ENCODE peak calls at places on chromosome X, in seven cellular contexts. G is IMR-90, W is astrocyte, H is GM23248, O is A549, X is H9, B is H1. S is an unnamed sample.

GRCh38 chrX:50768801-50769200 is 45.2 kb downstream of the SHROOM4 start:
- DNase-seq in W (no peak), B (no peak), X (no peak), G (no peak), H (no peak), O (no peak), S (no peak)

GRCh38 chrX:17584248-17584681 is 153.0 kb upstream of the SCML1 start:
- DNase-seq in W (peak; percentile 80), X (no peak), G (peak; percentile 60), H (peak; percentile 69), B (no peak), O (no peak), S (no peak)

GRCh38 chrX:29257516-29257915 is 670.3 kb downstream of the IL1RAPL1 start:
- DNase-seq in O (no peak), X (no peak), W (peak; percentile 16), G (peak; percentile 60), B (no peak), H (no peak), S (no peak)

GRCh38 chrX:110310000-110310790 is 7.7 kb downstream of the AMMECR1 start:
- DNase-seq in O (no peak), G (no peak), B (no peak), H (peak; percentile 21), W (no peak), X (no peak), S (no peak)

GRCh38 chrX:53824686-53825085 is 138.2 kb upstream of the HUWE1 start:
- DNase-seq in X (no peak), H (no peak), W (no peak), O (no peak), G (no peak), B (no peak), S (no peak)

GRCh38 chrX:39827959-39828358 is 269.8 kb downstream of the BCOR start:
- DNase-seq in H (no peak), O (no peak), B (no peak), G (no peak), W (no peak), X (no peak), S (peak; percentile 49)

GRCh38 chrX:122475306-122475705 is 708.8 kb upstream of the GRIA3 start:
- DNase-seq in G (no peak), X (no peak), H (peak; percentile 16), W (peak; percentile 46), O (no peak), B (no peak), S (no peak)

GRCh38 chrX:100647739-100648138 is 3.7 kb downstream of the SRPX2 start:
- DNase-seq in H (peak; percentile 20), W (peak; percentile 29), G (no peak), O (no peak), B (no peak), X (no peak), S (peak; percentile 31)

GRCh38 chrX:65610040-65610439 is 57.4 kb upstream of the MSN start:
- DNase-seq in X (no peak), H (peak; percentile 14), B (no peak), O (no peak), W (no peak), G (peak; percentile 11), S (no peak)

GRCh38 chrX:107894038-107894437 is 68.4 kb downstream of the MID2 start:
- DNase-seq in X (no peak), H (peak; percentile 37), G (peak; percentile 42), B (peak; percentile 39), W (peak; percentile 16), O (peak; percentile 35), S (peak; percentile 49)

GRCh38 chrX:20032201-20032600 is 41.3 kb upstream of the BCLAF3 start:
- DNase-seq in O (no peak), H (no peak), G (no peak), B (no peak), X (no peak), W (no peak), S (no peak)

GRCh38 chrX:53093177-53093655 is 726 bp upstream of the KANTR start:
- DNase-seq in G (peak; percentile 70), O (peak; percentile 71), B (peak; percentile 75), H (peak; percentile 87), W (peak; percentile 54), X (peak; percentile 85), S (peak; percentile 87)

GRCh38 chrX:71487814-71488213 is 45.1 kb upstream of the OGT start:
- DNase-seq in W (no peak), H (no peak), O (no peak), G (no peak), X (no peak), B (no peak), S (no peak)

GRCh38 chrX:99266255-99266654 is 1143.8 kb downstream of the PCDH19 start:
- DNase-seq in G (no peak), X (peak; percentile 39), O (no peak), W (no peak), H (no peak), B (no peak), S (no peak)

GRCh38 chrX:125090046-125090445 is 229.6 kb upstream of the TEX13C start:
- DNase-seq in B (no peak), O (no peak), W (no peak), H (no peak), X (no peak), G (no peak), S (no peak)

GRCh38 chrX:45344597-45344996 is 143.9 kb upstream of the DIPK2B start:
- DNase-seq in W (peak; percentile 87), B (no peak), G (peak; percentile 81), O (no peak), X (no peak), H (peak; percentile 78), S (no peak)

GRCh38 chrX:40155617-40156471 is 58.1 kb upstream of the BCOR start:
- DNase-seq in X (no peak), O (peak; percentile 32), G (no peak), W (no peak), B (peak; percentile 48), H (peak; percentile 35), S (peak; percentile 83)

GRCh38 chrX:105758784-105759183 is 63.6 kb upstream of the NRK start:
- DNase-seq in X (no peak), W (no peak), B (no peak), H (no peak), O (no peak), G (no peak), S (no peak)

GRCh38 chrX:150693782-150694574 is 782 bp downstream of the MTMR1 start:
- DNase-seq in H (peak; percentile 80), W (peak; percentile 68), X (peak; percentile 68), G (peak; percentile 79), B (peak; percentile 64), O (peak; percentile 52), S (peak; percentile 85)

GRCh38 chrX:144896323-144896722 is 351.0 kb upstream of the SPANXN1 start:
- DNase-seq in O (no peak), W (no peak), X (no peak), H (peak; percentile 1), B (no peak), G (no peak), S (peak; percentile 15)

GRCh38 chrX:4240541-4241194 is 527.2 kb upstream of the PRKX start:
- DNase-seq in H (no peak), G (no peak), X (no peak), B (no peak), W (no peak), O (no peak), S (no peak)

GRCh38 chrX:39953879-39954278 is 143.9 kb downstream of the BCOR start:
- DNase-seq in H (no peak), X (no peak), W (peak; percentile 80), O (peak; percentile 69), G (peak; percentile 81), B (no peak), S (peak; percentile 84)

DNA sequence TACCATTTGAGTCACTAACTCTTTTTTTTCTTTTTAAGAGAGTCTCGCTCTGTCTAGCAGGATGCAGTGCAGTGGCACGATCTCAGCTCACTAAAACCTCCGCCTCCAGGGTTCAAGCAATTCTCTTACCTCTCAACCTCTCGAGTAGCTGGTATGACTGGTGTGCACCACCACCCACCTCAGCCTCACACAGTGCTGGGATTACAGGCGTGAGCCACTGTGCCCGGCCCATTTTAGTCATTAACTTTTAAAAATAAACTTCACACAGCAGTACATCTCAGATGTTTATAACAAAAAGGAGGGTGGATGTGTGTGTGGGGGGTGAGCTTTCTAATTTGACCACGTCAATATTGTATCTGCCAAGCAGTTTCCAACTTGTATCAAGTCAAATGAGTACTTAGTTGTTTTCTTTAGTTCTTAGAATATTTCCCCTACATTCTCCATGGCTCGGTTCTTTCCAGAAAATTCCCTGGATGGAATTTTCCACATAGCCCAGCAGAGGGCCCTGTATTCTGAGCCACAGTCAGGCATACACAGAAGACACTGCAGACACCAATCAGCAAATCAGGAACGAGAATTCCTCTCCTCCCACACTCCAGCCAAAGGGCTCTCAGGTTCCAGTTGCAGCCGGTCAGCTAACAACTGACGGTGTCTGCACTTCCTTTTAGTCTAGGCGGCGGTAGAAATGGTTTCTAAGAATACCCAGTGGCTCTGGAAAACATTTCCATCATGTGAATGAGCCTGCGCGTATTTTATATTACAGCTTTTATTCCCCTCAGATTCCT is 20.1 kb upstream of the ARAF start:
- DNase-seq in H (peak; percentile 92), O (peak; percentile 90), B (peak; percentile 45), X (peak; percentile 86), G (peak; percentile 92), W (peak; percentile 85), S (peak; percentile 92)
- H3K4me2 ChIP-seq in H (peak overlapping the region; percentile 62), O (peak overlapping the region; percentile 64), B (no peak overlapping the region), X (no peak overlapping the region), G (peak overlapping the region; percentile 34), W (peak overlapping the region; percentile 48), S (peak overlapping the region; percentile 32)

DNA sequence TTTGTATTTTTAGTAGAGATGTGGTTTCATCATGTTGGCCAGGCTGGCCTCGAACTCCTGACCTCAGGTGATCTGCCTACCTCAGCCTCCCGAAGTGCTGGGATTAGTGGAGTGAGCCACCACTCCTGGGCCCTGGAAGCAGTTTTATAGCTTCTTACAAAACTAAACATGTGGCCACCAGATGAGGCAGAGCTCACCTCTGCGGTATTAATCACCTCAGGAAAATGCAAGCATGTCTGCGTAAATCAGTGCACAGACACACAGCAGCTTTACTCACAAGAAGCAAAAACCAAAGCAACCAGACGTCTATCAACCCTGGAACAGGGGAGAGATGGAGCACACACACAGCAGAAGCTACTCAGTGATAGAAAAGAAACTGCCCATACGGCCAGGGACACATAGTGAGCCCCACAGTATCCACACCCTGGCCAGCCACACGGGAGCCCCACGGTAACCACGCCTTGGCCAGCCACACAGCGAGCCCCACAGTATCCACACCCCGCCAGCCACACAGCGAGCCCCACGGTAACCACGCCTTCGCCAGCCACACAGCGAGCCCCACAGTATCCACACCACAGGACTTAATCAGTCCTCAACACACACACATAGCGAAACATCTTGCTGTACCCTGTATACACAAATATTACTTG is 30.2 kb downstream of the PPP2R3B start:
- DNase-seq in G (peak; percentile 64), O (no peak), B (no peak), X (no peak), W (peak; percentile 96), H (peak; percentile 77), S (peak; percentile 93)
- H3K4me2 ChIP-seq in G (no peak overlapping the region), O (no peak overlapping the region), B (no peak overlapping the region), X (no peak overlapping the region), W (peak overlapping the region; percentile 22), H (no peak overlapping the region), S (no peak overlapping the region)

DNA sequence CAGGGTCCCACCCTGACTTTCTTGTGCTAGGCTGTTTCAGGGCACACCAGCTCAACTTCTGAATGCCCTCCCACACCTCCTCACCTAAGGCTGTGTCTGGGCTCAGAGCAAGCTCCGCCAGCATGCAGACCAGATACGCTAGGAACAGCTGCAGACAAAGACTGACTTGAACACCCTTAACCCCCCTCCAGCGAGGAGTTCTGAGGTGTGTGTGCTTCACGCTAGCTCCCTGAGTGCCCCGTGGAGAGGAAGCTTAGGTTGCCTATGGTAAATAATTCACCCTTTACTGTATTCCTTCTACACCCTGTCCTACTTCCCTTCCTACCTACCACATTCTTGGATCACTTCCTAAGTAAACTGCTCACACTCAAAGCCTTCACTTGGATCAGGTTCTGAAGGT is 115.0 kb downstream of the VCX3B start:
- DNase-seq in H (no peak), B (no peak), X (no peak), G (no peak), W (no peak), O (no peak), S (no peak)
- H3K4me2 ChIP-seq in H (no peak overlapping the region), B (no peak overlapping the region), X (no peak overlapping the region), G (no peak overlapping the region), W (no peak overlapping the region), O (no peak overlapping the region), S (no peak overlapping the region)

GRCh38 chrX:27444093-27444908 is 18.8 kb downstream of the PPP4R3C start:
- DNase-seq in W (no peak), X (no peak), H (no peak), O (no peak), G (no peak), B (no peak), S (no peak)
- H3K4me2 ChIP-seq in W (no peak overlapping the region), X (no peak overlapping the region), H (no peak overlapping the region), O (no peak overlapping the region), G (no peak overlapping the region), B (no peak overlapping the region), S (no peak overlapping the region)

S was measured in osteoblast.